ENCODE peak calls at places on chromosomes 11 and 22, in eight cellular contexts. P is natural killer cell, D is stomach, Q is GM10248, T is cardiac muscle cell, R is astrocyte, N is mammary epithelial cell, W is breast epithelium. E is an unnamed sample.

GRCh38 chr11:12680246-12680939 is 6.2 kb downstream of the TEAD1 start:
- DNase-seq in P (no peak), R (peak), N (peak), D (peak), Q (no peak), T (peak), W (peak), E (peak)

GRCh38 chr11:121829159-121829643 is 286.8 kb downstream of the BLID start:
- DNase-seq in T (no peak), R (peak), N (peak), Q (no peak), W (peak), D (no peak), P (no peak), E (no peak)

GRCh38 chr22:49076300-49077035 is 751.2 kb downstream of the BRD1 start:
- DNase-seq in D (no peak), Q (no peak), N (no peak), P (no peak), R (no peak), T (no peak), W (no peak), E (no peak)

GRCh38 chr11:100328626-100329340 is 358.3 kb upstream of the ARHGAP42 start:
- DNase-seq in W (no peak), P (no peak), T (no peak), D (no peak), Q (no peak), N (peak), R (no peak), E (no peak)

GRCh38 chr11:97883086-97883485 is 1137.7 kb upstream of the CNTN5 start:
- DNase-seq in N (no peak), P (no peak), D (no peak), T (no peak), R (peak), Q (no peak), W (no peak), E (no peak)

GRCh38 chr11:3010521-3011275 is 18.6 kb upstream of the NAP1L4 start:
- DNase-seq in P (no peak), R (no peak), D (no peak), Q (no peak), W (no peak), T (no peak), N (no peak), E (no peak)

GRCh38 chr11:70141490-70142014 is 61.5 kb upstream of the FADD start:
- DNase-seq in T (peak), Q (peak), N (no peak), R (no peak), D (no peak), W (no peak), P (no peak), E (no peak)

GRCh38 chr11:109885006-109885405 is 208.2 kb upstream of the ZC3H12C start:
- DNase-seq in D (no peak), Q (no peak), W (no peak), T (no peak), R (no peak), N (no peak), P (no peak), E (no peak)

GRCh38 chr22:33332538-33332937 is 274.4 kb upstream of the SYN3 start:
- DNase-seq in T (no peak), Q (no peak), P (no peak), R (peak), N (no peak), W (no peak), D (peak), E (no peak)

GRCh38 chr22:28424427-28425080 is 255.1 kb downstream of the TTC28 start:
- DNase-seq in R (peak), T (no peak), D (no peak), W (no peak), N (no peak), Q (no peak), P (no peak), E (no peak)

GRCh38 chr22:38202437-38203089 is 769 bp downstream of the MAFF start:
- DNase-seq in N (peak), T (peak), Q (no peak), D (peak), W (peak), R (peak), P (peak), E (peak)

GRCh38 chr11:69403556-69404215 is 77.8 kb upstream of the LINC01488 start:
- DNase-seq in P (no peak), N (no peak), Q (no peak), R (peak), T (no peak), W (no peak), D (no peak), E (no peak)

GRCh38 chr11:94602430-94603372 is 35.5 kb downstream of the PIWIL4 start:
- DNase-seq in W (no peak), N (peak), P (peak), D (peak), R (peak), T (peak), Q (peak), E (peak)

GRCh38 chr11:64976651-64977050 is 4.7 kb upstream of the MAJIN start:
- DNase-seq in T (no peak), W (no peak), R (no peak), D (no peak), P (no peak), N (no peak), Q (no peak), E (no peak)

GRCh38 chr22:47376322-47376700 is 613.9 kb downstream of the TBC1D22A start:
- DNase-seq in T (no peak), N (no peak), D (no peak), Q (no peak), P (no peak), W (no peak), R (no peak), E (no peak)

GRCh38 chr11:56855217-56855616 is 106.7 kb upstream of the OR9G4 start:
- DNase-seq in D (peak), R (no peak), Q (no peak), T (no peak), P (no peak), W (no peak), N (no peak), E (peak)

GRCh38 chr11:64271339-64272132 is 12.9 kb downstream of the BAD start:
- DNase-seq in D (peak), P (peak), Q (peak), R (peak), T (peak), W (peak), N (peak), E (peak)

GRCh38 chr11:29634248-29634647 is 382.6 kb downstream of the KCNA4 start:
- DNase-seq in T (no peak), D (no peak), W (no peak), R (no peak), Q (no peak), P (no peak), N (no peak), E (no peak)
- TF ChIP-seq CTCF in T (peak), D (no peak), W (no peak), R (peak), Q (no peak), P (no peak), N (peak), E (no peak)

DNA sequence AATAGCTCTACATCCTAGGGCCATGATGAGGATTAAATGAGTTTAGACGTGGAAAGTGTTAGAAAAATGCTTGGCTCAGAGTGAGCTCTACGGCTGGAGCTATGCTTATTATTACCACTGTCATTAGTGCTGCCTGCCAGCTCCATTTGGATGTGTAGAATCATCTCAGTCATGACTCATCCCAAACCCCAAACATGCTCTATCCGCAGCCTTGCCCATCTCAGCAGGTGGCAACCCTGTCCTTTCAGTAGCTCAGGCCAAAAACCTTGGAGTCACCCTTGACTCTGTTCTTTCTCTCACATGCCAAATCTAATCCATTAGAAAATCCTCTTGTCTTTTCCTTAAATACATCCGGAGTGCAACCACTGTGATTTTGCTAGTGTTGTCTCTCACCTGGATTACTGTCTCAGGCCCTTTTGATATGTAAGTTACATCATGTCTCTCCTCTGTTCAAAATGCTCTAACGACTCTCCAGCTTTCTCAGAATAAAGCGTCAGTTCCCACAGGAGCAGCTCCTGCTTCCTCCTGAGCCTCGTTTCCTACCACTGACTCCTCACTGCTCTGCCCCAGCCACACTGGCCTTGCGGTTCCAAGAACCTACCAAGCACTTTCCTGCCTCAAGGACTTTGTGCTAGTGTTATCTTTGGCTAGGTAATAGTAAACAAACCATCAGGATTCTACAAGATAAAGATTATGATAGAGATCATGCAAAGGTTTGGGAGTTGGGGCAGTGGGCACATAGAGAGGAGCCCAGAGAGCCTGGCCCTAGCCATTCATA is 10.5 kb upstream of the CHRM1 start:
- DNase-seq in W (no peak), N (peak), T (no peak), P (no peak), R (no peak), Q (no peak), D (no peak), E (no peak)
- TF ChIP-seq CTCF in W (no peak), N (no peak), T (no peak), P (no peak), R (no peak), Q (no peak), D (no peak), E (no peak)

GRCh38 chr11:89625171-89625570 is 84.9 kb upstream of the TRIM77 start:
- DNase-seq in N (no peak), P (no peak), W (no peak), T (peak), D (no peak), Q (no peak), R (no peak), E (peak)
- TF ChIP-seq CTCF in N (no peak), P (no peak), W (no peak), T (peak), D (no peak), Q (no peak), R (peak), E (no peak)

DNA sequence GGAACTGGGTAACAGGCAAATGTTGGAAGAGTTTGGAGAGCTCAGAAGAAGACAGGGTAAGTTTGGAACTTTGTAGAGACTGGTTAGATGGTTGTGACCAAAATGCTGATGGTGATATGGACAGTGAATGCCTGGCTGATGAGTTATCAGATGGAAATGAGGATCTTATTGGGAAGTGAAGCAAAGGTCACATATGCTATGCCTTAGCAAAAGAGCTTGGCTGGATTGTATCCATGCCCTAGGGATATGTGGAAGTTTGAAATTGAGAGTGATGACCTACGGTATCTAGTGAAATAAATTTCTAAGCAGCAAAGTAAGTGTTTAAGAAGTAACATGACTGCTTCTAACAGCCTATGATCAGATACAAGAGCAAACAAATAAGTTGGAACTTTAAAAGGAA is 17.8 kb downstream of the BBOX1 start:
- DNase-seq in P (no peak), D (no peak), R (no peak), Q (no peak), W (no peak), T (no peak), N (no peak), E (no peak)
- TF ChIP-seq CTCF in P (no peak), D (no peak), R (no peak), Q (no peak), W (no peak), T (no peak), N (no peak), E (no peak)

GRCh38 chr11:118259138-118259537 is 5.0 kb downstream of the MPZL2 start:
- DNase-seq in R (no peak), P (no peak), T (no peak), W (no peak), Q (no peak), D (no peak), N (no peak), E (no peak)

GRCh38 chr11:118263694-118264567 is at the start of gene MPZL2:
- DNase-seq in T (peak), P (no peak), W (peak), R (no peak), Q (no peak), N (peak), D (peak), E (peak)

GRCh38 chr11:118263109-118263508 is 988 bp downstream of the MPZL2 start:
- DNase-seq in R (no peak), P (no peak), W (no peak), D (no peak), N (no peak), Q (no peak), T (no peak), E (no peak)

GRCh38 chr11:118258410-118258809 is 5.7 kb downstream of the MPZL2 start:
- DNase-seq in P (no peak), N (no peak), T (no peak), Q (no peak), D (no peak), W (no peak), R (no peak), E (no peak)

DNA sequence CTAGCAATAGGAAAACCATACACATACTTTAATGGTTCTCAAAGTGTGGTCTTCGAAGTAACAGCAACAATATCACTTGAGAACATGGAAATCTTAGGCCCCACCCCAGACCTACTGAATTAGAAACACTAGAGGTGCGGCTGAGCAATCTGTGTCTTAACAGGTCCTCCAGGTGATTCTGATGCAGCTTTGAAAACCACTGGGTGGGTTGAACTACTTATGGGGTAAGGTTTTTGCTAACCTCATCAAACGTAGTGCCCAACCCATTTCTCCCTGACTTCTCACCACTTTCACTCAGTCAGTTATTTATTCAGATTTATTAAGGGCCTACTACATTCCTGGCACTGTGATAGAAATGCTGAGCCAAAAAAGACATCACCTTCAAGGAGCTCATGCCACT is 3.7 kb downstream of the MPZL2 start:
- DNase-seq in W (no peak), P (no peak), R (no peak), D (no peak), T (no peak), Q (no peak), N (no peak), E (no peak)
- TF ChIP-seq CTCF in W (no peak), P (no peak), R (no peak), D (no peak), T (no peak), Q (no peak), N (no peak), E (no peak)

DNA sequence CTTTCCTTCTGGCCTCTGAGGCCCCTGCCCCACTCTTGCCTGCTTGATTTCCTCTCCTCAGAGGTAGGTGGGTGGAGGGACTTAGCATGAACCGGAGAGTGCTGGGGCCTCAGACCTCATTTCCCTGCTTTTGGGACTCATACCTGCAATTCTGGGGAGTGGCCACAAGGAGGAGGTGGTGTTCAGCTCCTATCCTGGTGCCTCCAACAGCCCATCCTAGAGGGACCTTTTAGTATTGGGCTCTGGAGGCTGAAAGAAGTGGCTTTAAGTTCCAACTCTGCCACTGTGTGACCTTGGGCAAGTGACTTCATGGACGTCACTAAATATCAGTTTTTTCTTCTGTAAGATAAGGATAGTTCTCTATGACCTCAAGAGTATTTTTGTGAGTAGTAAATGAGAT is 98.6 kb downstream of the KIAA1671 start:
- DNase-seq in Q (no peak), N (no peak), T (no peak), D (no peak), W (no peak), R (no peak), P (no peak), E (no peak)
- TF ChIP-seq CTCF in Q (no peak), N (peak), T (peak), D (no peak), W (no peak), R (peak), P (no peak), E (peak)

GRCh38 chr11:19216709-19217374 is 15.1 kb upstream of the CSRP3 start:
- DNase-seq in D (no peak), Q (no peak), R (no peak), N (peak), P (no peak), T (no peak), W (no peak), E (no peak)
- TF ChIP-seq CTCF in D (no peak), Q (no peak), R (no peak), N (no peak), P (no peak), T (no peak), W (no peak), E (no peak)

DNA sequence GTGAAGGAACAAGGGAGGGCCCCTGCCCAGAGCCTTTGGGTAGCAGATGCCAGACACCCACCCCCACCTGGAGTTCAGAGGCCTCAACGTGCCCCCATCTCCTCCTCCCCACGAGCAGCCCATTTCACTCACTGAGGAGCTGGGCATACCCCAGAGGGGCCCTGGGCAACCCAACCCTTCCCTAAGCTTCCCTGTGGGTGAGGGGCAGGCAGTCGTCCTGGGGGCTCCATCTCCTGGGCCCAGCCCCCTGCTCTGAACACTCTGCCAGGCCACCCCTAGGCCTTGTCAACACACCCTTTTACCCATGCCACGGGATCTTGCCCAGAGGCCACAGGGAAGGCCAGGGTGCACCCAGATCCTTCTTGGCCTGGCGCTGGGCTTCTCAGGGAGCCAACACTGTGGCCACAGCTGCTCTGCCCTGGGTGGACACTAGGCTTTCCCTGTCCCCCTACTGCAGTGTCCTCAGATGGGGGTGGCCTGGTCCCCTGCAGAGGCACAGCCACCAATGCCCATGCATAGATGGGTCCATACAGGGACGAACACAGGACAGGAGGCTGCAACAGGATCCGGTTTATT is 3.4 kb downstream of the SLC25A1 start:
- DNase-seq in W (no peak), R (no peak), Q (no peak), P (no peak), N (no peak), T (no peak), D (no peak), E (no peak)
- TF ChIP-seq CTCF in W (no peak), R (no peak), Q (no peak), P (no peak), N (no peak), T (no peak), D (no peak), E (no peak)

DNA sequence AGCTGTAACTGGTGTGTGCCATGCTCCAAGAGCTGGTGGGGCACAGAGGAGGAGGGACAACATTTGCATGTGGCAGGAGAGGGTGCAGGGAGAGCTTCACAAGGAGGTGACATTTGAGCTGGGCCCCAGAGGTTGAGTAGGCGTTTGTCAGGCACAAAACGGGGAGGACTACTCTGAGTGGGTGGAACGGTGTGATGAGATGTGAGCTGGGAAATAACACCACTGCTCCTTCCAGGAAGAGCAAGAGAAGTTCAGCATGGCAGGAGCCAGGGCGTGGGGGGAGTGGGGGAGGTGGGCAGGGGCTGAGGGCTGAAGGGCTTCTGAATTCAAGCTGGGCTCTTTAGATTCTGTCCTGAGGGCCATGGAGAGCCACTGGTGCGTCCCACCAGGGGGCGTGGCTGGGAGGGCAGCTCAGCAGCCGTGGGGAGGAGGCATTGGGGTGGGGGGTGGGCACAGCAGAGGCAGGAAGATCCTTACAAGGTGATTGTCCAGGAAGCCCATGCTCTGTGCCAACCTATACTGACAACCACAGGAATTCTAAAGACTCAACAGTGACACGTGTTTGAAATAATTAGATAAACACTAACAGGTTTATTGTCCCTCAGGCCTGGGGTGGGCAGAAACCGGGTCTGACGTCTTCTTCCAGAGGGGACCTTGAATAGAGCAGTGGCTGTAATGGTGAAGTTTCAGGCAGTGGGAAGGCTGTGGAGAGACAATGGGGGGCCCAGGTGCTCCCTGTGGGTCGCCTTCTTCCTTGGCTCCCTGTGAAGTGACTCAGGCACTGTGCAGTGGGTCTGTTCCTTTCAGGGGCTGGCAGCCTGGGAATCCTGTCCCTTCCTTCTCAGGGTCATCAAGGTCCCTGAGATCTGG is 54.4 kb downstream of the OTOG start:
- DNase-seq in T (peak), Q (no peak), D (peak), N (no peak), P (no peak), R (no peak), W (no peak), E (peak)
- TF ChIP-seq CTCF in T (no peak), Q (no peak), D (no peak), N (no peak), P (no peak), R (no peak), W (no peak), E (no peak)